ENCODE peak calls at places on chromosome 16, in ten cellular contexts. Y is CD8-positive, alpha-beta T cell; K is memory B cell; V is activated CD4-positive, alpha-beta T cell treated with anti-CD3 and anti-CD28 coated beads for 36 hours; Q is effector memory CD8-positive, alpha-beta T cell; E is lower lobe of right lung; M is right cardiac atrium; X is Panc1; F is stimulated activated naive B cell treated with anti-CD40 and anti-IgM and Interleukin-4, amounts not matched to agents 10 μg/mL and 1 μg/mL and 100 μg/mL, for 72 hours; R is activated naive CD8-positive, alpha-beta T cell treated with anti-CD3 and anti-CD28 coated beads, Interleukin-2, amount 10 ng/mL, durations not matched to agents 7 days and 5 days. A is an unnamed sample.

GRCh38 chr16:9316615-9317014 is 225.2 kb downstream of the HAPSTR1 start:
- ATAC-seq in K (no peak), Q (no peak), M (no peak), E (no peak), Y (no peak), V (no peak), X (no peak), F (no peak), R (no peak), A (no peak)

GRCh38 chr16:16001856-16002255 is 52.4 kb downstream of the ABCC1 start:
- ATAC-seq in F (no peak), Q (no peak), X (no peak), R (no peak), K (no peak), V (no peak), E (no peak), M (no peak), Y (no peak), A (no peak)

GRCh38 chr16:81798311-81799137 is 19.4 kb downstream of the PLCG2 start:
- ATAC-seq in X (no peak), F (peak), Y (peak), R (peak), K (peak), E (peak), M (peak), V (peak), Q (peak), A (peak)

GRCh38 chr16:8752706-8753105 is 44.7 kb downstream of the TMEM186 start:
- ATAC-seq in X (no peak), V (no peak), Y (no peak), M (no peak), Q (no peak), K (no peak), E (no peak), R (no peak), F (no peak), A (no peak)

GRCh38 chr16:49980166-49980565 is 44.9 kb upstream of the CNEP1R1 start:
- ATAC-seq in V (no peak), F (no peak), X (no peak), R (no peak), Y (no peak), M (no peak), Q (no peak), E (no peak), K (no peak), A (no peak)

GRCh38 chr16:8686879-8687278 is 12.5 kb downstream of the ABAT start:
- ATAC-seq in E (no peak), Y (no peak), X (no peak), Q (no peak), F (no peak), K (no peak), R (no peak), V (no peak), M (no peak), A (no peak)

GRCh38 chr16:58855291-58855823 is 121.2 kb upstream of the GOT2 start:
- ATAC-seq in Q (no peak), Y (no peak), K (no peak), X (no peak), R (no peak), F (no peak), E (no peak), M (no peak), V (no peak), A (no peak)

GRCh38 chr16:49550666-49551065 is 177.1 kb downstream of the C16orf78 start:
- ATAC-seq in K (no peak), E (no peak), Q (no peak), V (no peak), X (no peak), R (no peak), M (no peak), Y (no peak), F (no peak), A (no peak)

GRCh38 chr16:75377971-75378386 is 55.3 kb downstream of the CFDP1 start:
- ATAC-seq in K (no peak), V (no peak), F (no peak), Y (no peak), Q (no peak), R (no peak), E (peak), M (peak), X (no peak), A (no peak)

GRCh38 chr16:8537691-8538342 is 52.5 kb downstream of the TMEM114 start:
- ATAC-seq in K (no peak), R (no peak), Q (no peak), V (no peak), M (no peak), E (no peak), X (no peak), F (no peak), Y (no peak), A (no peak)

GRCh38 chr16:20347666-20348364 is 4.7 kb downstream of the UMOD start:
- ATAC-seq in Q (no peak), M (no peak), E (no peak), V (no peak), K (no peak), X (no peak), Y (no peak), R (no peak), F (no peak), A (no peak)

GRCh38 chr16:68605746-68606145 is 39.4 kb upstream of the CDH3 start:
- ATAC-seq in X (no peak), K (no peak), F (no peak), M (no peak), E (no peak), Y (no peak), V (peak), Q (no peak), R (no peak), A (peak)

GRCh38 chr16:54266363-54266955 is 20.1 kb downstream of the IRX3 start:
- ATAC-seq in X (no peak), V (no peak), Q (no peak), Y (no peak), R (no peak), E (peak), F (no peak), M (peak), K (no peak), A (no peak)